ENCODE peak calls at places on chromosome 13, in seven cellular contexts. G is colonic mucosa, Y is HL-60, Z is cardiac fibroblast, N is lung, T is fibroblast of lung, K is fibroblast of the aortic adventitia. Q is an unnamed sample.

GRCh38 chr13:32031815-32032345 is 306 bp downstream of the FRY start:
- DNase-seq in G (no peak), Y (no peak), Z (no peak), N (no peak), T (peak), K (no peak), Q (no peak)

GRCh38 chr13:50731400-50731799 is 112.1 kb downstream of the DLEU7 start:
- DNase-seq in G (no peak), Y (no peak), Z (peak), N (no peak), T (peak), K (peak), Q (peak)

GRCh38 chr13:101473458-101473857 is 21.0 kb downstream of the ITGBL1 start:
- DNase-seq in G (no peak), Y (no peak), Z (peak), N (no peak), T (peak), K (peak), Q (peak)

GRCh38 chr13:21015284-21015683 is 46.1 kb downstream of the LATS2 start:
- DNase-seq in G (no peak), Y (no peak), Z (peak), N (no peak), T (no peak), K (peak), Q (no peak)

GRCh38 chr13:37491661-37492060 is 106.9 kb downstream of the POSTN start:
- DNase-seq in G (no peak), Y (no peak), Z (no peak), N (no peak), T (no peak), K (no peak), Q (no peak)

GRCh38 chr13:31951215-31951678 is 80.3 kb upstream of the FRY start:
- DNase-seq in G (peak), Y (peak), Z (peak), N (peak), T (no peak), K (peak), Q (no peak)

GRCh38 chr13:65600702-65601101 is 1629.4 kb downstream of the PCDH9 start:
- DNase-seq in G (no peak), Y (no peak), Z (peak), N (no peak), T (peak), K (peak), Q (peak)

GRCh38 chr13:44815507-44816074 is 173.7 kb downstream of the NUFIP1 start:
- DNase-seq in G (peak), Y (no peak), Z (peak), N (peak), T (peak), K (peak), Q (peak)

GRCh38 chr13:113526466-113527220 is 36.1 kb upstream of the DCUN1D2 start:
- DNase-seq in G (no peak), Y (no peak), Z (no peak), N (no peak), T (no peak), K (no peak), Q (no peak)

GRCh38 chr13:112825875-112826274 is 136.0 kb downstream of the ATP11A start:
- DNase-seq in G (no peak), Y (no peak), Z (no peak), N (no peak), T (no peak), K (no peak), Q (no peak)

GRCh38 chr13:44219808-44220544 is 153.6 kb upstream of the SERP2 start:
- DNase-seq in G (no peak), Y (no peak), Z (peak), N (no peak), T (peak), K (peak), Q (peak)

GRCh38 chr13:75357576-75358295 is 124.2 kb downstream of the TBC1D4 start:
- DNase-seq in G (no peak), Y (peak), Z (peak), N (no peak), T (peak), K (peak), Q (peak)

DNA sequence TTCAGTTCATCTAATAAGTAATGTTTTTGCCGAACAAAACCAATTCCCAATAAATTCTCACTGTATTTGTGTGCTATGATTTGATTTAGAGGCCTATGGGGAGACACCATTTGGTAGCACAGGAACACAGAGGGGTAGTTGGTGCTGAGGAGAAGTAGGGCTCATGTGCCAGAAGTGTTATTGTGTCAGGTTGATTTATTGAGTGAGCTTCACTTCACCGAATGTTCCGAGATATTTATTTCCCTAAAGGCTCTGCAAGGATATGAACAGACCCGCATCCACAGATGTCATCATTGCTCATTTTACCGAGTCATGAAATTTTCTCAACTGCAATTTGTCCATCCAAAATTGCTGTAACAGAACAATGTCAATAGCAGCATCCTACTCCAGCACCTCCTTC is 69.5 kb downstream of the DACH1 start:
- DNase-seq in G (no peak), Y (peak), Z (no peak), N (no peak), T (no peak), K (no peak), Q (no peak)
- H3K4me3 ChIP-seq in G (no peak), Y (no peak), Z (no peak), N (no peak), T (no peak), K (no peak), Q (no peak)

GRCh38 chr13:80133631-80134083 is 207.3 kb downstream of the SPRY2 start:
- DNase-seq in G (peak), Y (no peak), Z (no peak), N (no peak), T (no peak), K (no peak), Q (no peak)

GRCh38 chr13:80132741-80133601 is 208.0 kb downstream of the SPRY2 start:
- DNase-seq in G (peak), Y (no peak), Z (peak), N (peak), T (peak), K (peak), Q (peak)

GRCh38 chr13:80126382-80127068 is 214.4 kb downstream of the SPRY2 start:
- DNase-seq in G (no peak), Y (no peak), Z (no peak), N (no peak), T (no peak), K (no peak), Q (no peak)

GRCh38 chr13:80134360-80134759 is 206.6 kb downstream of the SPRY2 start:
- DNase-seq in G (no peak), Y (no peak), Z (no peak), N (no peak), T (no peak), K (no peak), Q (no peak)

GRCh38 chr13:80131204-80131603 is 209.7 kb downstream of the SPRY2 start:
- DNase-seq in G (peak), Y (no peak), Z (peak), N (peak), T (peak), K (peak), Q (peak)
- H3K4me3 ChIP-seq in G (peak), Y (no peak), Z (peak), N (no peak), T (peak), K (peak), Q (peak)

GRCh38 chr13:99980201-99981114 is 1.1 kb upstream of the ZIC2 start:
- DNase-seq in G (peak), Y (no peak), Z (peak), N (no peak), T (peak), K (peak), Q (peak)
- H3K4me3 ChIP-seq in G (peak), Y (peak), Z (peak), N (no peak), T (peak), K (peak), Q (peak)

GRCh38 chr13:89402211-89402610 is 1731.0 kb downstream of the SLITRK5 start:
- DNase-seq in G (no peak), Y (no peak), Z (no peak), N (no peak), T (no peak), K (no peak), Q (no peak)

DNA sequence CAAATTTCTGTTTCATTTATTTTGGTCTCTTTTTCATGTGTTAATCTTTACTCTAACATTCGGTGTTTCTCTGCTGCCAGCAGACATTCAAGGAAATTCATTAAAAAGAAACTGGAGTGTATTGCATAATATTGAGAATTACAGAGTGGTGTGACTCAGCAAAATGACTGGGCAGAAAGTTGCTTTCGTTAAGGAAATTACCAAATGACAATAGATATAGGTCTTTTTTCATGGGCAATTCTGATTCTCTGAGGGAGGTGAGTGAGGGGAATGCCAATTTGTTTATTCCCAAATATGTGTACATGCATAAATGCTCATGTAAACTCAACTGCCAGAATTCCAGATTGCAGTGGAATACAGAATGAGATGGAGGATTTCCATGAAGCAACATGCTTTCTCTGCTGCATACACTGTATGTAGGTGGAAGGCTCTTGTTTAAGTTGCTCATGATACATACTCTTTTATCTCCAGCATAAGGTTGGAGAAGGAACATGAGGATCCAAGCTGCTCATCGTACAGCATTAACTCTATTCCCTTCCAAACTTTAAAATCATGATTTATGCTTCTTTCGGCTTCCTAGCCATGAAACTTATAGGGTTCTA is 1730.1 kb downstream of the SLITRK5 start:
- DNase-seq in G (no peak), Y (peak), Z (peak), N (no peak), T (peak), K (peak), Q (peak)
- H3K4me3 ChIP-seq in G (no peak), Y (no peak), Z (no peak), N (no peak), T (no peak), K (no peak), Q (no peak)

GRCh38 chr13:30463820-30464495 is 1.8 kb downstream of the HMGB1 start:
- DNase-seq in G (peak), Y (peak), Z (peak), N (peak), T (peak), K (peak), Q (peak)

GRCh38 chr13:30466358-30466714 is 600 bp upstream of the HMGB1 start:
- DNase-seq in G (no peak), Y (no peak), Z (peak), N (no peak), T (no peak), K (no peak), Q (no peak)

GRCh38 chr13:30464496-30465351 is 1.0 kb downstream of the HMGB1 start:
- DNase-seq in G (peak), Y (peak), Z (peak), N (peak), T (peak), K (peak), Q (peak)

GRCh38 chr13:30465541-30466357 is at the start of gene HMGB1:
- DNase-seq in G (peak), Y (peak), Z (peak), N (peak), T (peak), K (peak), Q (peak)

DNA sequence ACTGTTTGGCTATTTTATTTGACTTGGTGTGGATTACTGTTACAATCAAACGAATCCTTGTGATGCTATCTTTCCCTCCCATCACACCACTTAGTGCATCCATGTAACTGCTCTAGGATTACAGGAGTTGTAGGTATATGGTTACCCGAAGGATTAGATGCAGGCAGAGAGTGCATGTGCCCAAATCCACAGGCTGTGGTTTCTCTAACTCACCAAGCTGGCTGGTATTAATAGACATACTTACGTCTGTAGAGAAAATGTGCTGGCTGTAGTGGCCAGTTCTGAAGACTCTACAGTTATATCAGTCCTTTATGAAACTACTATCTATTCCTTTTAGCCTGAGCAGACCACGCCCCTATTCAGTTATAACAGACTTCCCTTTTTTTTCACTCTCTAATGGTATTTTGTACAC is 1.1 kb upstream of the HMGB1 start:
- DNase-seq in G (no peak), Y (peak), Z (no peak), N (no peak), T (no peak), K (no peak), Q (no peak)
- H3K4me3 ChIP-seq in G (no peak), Y (peak), Z (no peak), N (no peak), T (no peak), K (no peak), Q (no peak)

DNA sequence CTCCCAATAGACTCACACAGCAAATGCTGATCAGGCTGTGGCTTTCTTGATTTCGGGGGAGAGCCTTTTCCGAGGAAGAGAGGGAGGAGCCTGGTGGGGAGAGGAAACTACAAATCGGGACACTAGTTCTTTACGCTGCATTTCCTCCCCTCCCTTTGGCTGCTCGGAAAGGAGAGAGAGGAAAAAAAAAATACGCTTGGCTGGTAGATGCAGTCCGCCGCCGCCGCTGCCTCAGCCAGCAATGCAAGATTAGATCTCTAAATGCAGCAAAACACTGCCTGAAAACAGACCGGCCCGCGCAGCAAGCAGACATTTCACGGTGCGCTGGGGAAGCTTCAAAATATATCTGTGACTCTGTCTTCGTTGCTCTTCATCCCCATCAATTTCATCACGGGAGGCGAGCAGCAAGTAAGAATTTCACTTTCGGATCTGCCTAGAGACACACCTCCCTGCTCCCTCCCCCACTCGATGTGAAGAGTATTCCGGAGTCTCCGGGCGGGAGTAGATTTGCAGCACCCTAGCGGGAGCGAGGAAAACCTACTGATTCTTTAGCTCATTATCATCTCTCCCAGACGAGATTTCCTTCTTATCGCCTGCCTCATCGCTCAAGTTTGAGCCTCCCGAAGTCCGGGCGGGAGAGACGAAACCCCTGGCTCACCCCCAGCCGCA is at the start of gene PCDH17:
- DNase-seq in G (no peak), Y (no peak), Z (peak), N (peak), T (peak), K (peak), Q (peak)
- H3K4me3 ChIP-seq in G (peak), Y (peak), Z (peak), N (peak), T (peak), K (peak), Q (peak)

GRCh38 chr13:96994849-96995243 is 570 bp upstream of the OXGR1 start:
- DNase-seq in G (no peak), Y (no peak), Z (no peak), N (no peak), T (no peak), K (no peak), Q (no peak)
- H3K4me3 ChIP-seq in G (no peak), Y (no peak), Z (no peak), N (no peak), T (no peak), K (no peak), Q (no peak)